ENCODE peak calls at places on chromosomes 2 and 18, in four cellular contexts. Q is K562, P is A549, B is HepG2. I is an unnamed sample.

GRCh38 chr2:25379535-25379934 is 37.8 kb upstream of the DNMT3A start:
- DNase-seq in Q (no peak), P (no peak), B (no peak), I (no peak)

GRCh38 chr2:79941172-79941571 is 363.4 kb downstream of the LRRTM1 start:
- DNase-seq in Q (no peak), P (no peak), B (no peak), I (no peak)

GRCh38 chr2:72112421-72112820 is 35.2 kb downstream of the CYP26B1 start:
- DNase-seq in Q (peak), P (no peak), B (no peak), I (peak)

GRCh38 chr2:164967781-164968228 is 12.5 kb upstream of the SLC38A11 start:
- DNase-seq in Q (no peak), P (no peak), B (no peak), I (peak)

GRCh38 chr2:29317077-29317517 is 201.9 kb downstream of the CLIP4 start:
- DNase-seq in Q (no peak), P (no peak), B (no peak), I (no peak)

GRCh38 chr2:41160439-41160838 is 708.5 kb upstream of the SLC8A1 start:
- DNase-seq in Q (no peak), P (no peak), B (no peak), I (no peak)

GRCh38 chr18:3810271-3810670 is 360.3 kb downstream of the TGIF1 start:
- DNase-seq in Q (no peak), P (no peak), B (no peak), I (no peak)

GRCh38 chr2:239596298-239596697 is 195.5 kb upstream of the HDAC4 start:
- DNase-seq in Q (no peak), P (no peak), B (no peak), I (no peak)

GRCh38 chr2:159637988-159638501 is 21.7 kb upstream of the BAZ2B start:
- DNase-seq in Q (no peak), P (no peak), B (no peak), I (peak)

GRCh38 chr2:96913398-96914202 is 43.7 kb upstream of the SEMA4C start:
- DNase-seq in Q (no peak), P (no peak), B (peak), I (no peak)

GRCh38 chr2:45739796-45740485 is 88.5 kb downstream of the PRKCE start:
- DNase-seq in Q (no peak), P (no peak), B (no peak), I (no peak)

GRCh38 chr2:61928816-61929471 is 23.5 kb downstream of the COMMD1 start:
- DNase-seq in Q (peak), P (no peak), B (peak), I (peak)

GRCh38 chr2:220811115-220811514 is 761.0 kb downstream of the EPHA4 start:
- DNase-seq in Q (no peak), P (no peak), B (no peak), I (no peak)

GRCh38 chr18:36176739-36177138 is 10.6 kb upstream of the MOCOS start:
- DNase-seq in Q (no peak), P (no peak), B (no peak), I (peak)

GRCh38 chr2:239440511-239440959 is 39.7 kb upstream of the HDAC4 start:
- DNase-seq in Q (no peak), P (no peak), B (peak), I (no peak)

GRCh38 chr2:21367421-21367820 is 243.7 kb downstream of the TDRD15 start:
- DNase-seq in Q (no peak), P (no peak), B (no peak), I (peak)

GRCh38 chr2:177597759-177598158 is 205.2 kb downstream of the AGPS start:
- DNase-seq in Q (peak), P (no peak), B (no peak), I (no peak)

GRCh38 chr2:198597648-198598047 is 793.3 kb downstream of the PLCL1 start:
- DNase-seq in Q (no peak), P (no peak), B (no peak), I (no peak)

GRCh38 chr18:58542426-58543159 is 86.3 kb downstream of the ALPK2 start:
- DNase-seq in Q (no peak), P (no peak), B (no peak), I (no peak)

GRCh38 chr2:218568190-218569037 is at the start of the genes CNOT9 and USP37:
- DNase-seq in Q (peak), P (peak), B (peak), I (peak)

GRCh38 chr2:218567797-218568189 is 358 bp downstream of the USP37 start:
- DNase-seq in Q (no peak), P (peak), B (no peak), I (no peak)

GRCh38 chr2:218569038-218569431 is 396 bp downstream of the CNOT9 start:
- DNase-seq in Q (peak), P (peak), B (peak), I (peak)

GRCh38 chr2:218569661-218570500 is 1.2 kb downstream of the CNOT9 start:
- DNase-seq in Q (peak), P (no peak), B (peak), I (peak)

GRCh38 chr2:218570850-218571249 is 2.2 kb downstream of the CNOT9 start:
- DNase-seq in Q (no peak), P (no peak), B (no peak), I (peak)
- H3K4me3 ChIP-seq in Q (peak), P (peak), B (peak), I (peak)

DNA sequence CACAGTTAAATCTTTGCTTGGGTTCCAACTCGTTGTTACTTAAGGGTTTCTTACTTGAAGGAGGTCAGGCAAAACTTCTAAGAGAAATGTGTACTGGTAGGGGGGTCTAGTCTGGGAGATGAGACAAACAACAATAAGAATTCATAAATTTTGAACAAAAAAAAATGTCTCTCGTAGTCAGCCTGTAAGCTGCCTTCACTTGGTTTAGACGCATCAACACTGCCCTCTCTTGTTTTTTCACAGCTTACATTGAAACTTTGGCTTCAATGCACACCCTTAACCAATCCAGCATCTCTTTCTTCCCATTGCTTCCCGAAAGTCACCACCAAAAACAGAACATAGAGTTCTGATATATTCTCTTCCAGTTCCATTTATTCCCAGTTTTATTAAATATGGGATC is 576.4 kb upstream of the PIK3C3 start:
- DNase-seq in Q (no peak), P (no peak), B (no peak), I (peak)
- TF ChIP-seq MAZ in Q (no peak), P (no peak), B (no peak), I (no peak)

GRCh38 chr2:234981197-234982095 is 29.6 kb downstream of the SH3BP4 start:
- DNase-seq in Q (no peak), P (peak), B (peak), I (peak)
- H3K4me3 ChIP-seq in Q (no peak), P (peak), B (peak), I (no peak)

DNA sequence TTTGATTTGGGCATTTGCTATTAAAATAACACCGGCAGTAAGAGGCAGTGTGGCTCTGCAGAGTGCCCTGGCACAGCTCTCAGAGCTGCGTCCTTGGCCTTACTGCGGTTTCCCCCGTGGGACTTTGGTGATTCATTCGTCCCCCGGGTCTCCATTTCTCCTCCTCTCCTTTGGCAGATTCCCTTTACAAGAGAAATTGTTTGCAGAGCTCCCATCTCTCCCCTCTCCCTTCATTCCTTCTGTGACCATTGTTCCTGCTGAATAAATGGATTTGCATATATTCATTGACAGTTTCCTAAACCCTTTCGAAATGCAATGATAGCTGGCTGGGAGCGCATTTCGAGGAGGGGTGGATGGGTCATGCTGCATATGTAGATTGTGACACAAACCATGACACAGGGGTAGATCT is 187.5 kb downstream of the VAPA start:
- DNase-seq in Q (no peak), P (no peak), B (no peak), I (no peak)
- TF ChIP-seq MAZ in Q (no peak), P (no peak), B (no peak), I (no peak)